ENCODE peak calls at places on chromosomes 7 and 10, in six cellular contexts. M is Daoy, N is small intestine, R is head of caudate nucleus, B is GM12865, K is AG09309. E is an unnamed sample.

GRCh38 chr10:59499460-59499859 is 137.1 kb upstream of the FAM13C start:
- DNase-seq in R (no peak), M (no peak), B (no peak), K (no peak), N (no peak), E (no peak)

GRCh38 chr7:158741294-158741666 is 36.7 kb upstream of the NCAPG2 start:
- DNase-seq in B (no peak), N (no peak), M (no peak), K (no peak), R (no peak), E (no peak)

GRCh38 chr7:33108931-33109757 is at the start of gene RP9:
- DNase-seq in M (peak), R (peak), N (peak), K (no peak), B (peak), E (no peak)

GRCh38 chr7:121604627-121605296 is 208.7 kb upstream of the FAM3C start:
- DNase-seq in B (no peak), M (peak), K (no peak), N (peak), R (no peak), E (no peak)

GRCh38 chr7:41977165-41977651 is 259.8 kb downstream of the GLI3 start:
- DNase-seq in K (no peak), M (peak), R (no peak), B (peak), N (no peak), E (no peak)

GRCh38 chr10:17143055-17143690 is 13.6 kb upstream of the CUBN start:
- DNase-seq in K (peak), M (no peak), R (no peak), B (no peak), N (no peak), E (no peak)

GRCh38 chr7:105352018-105352612 is 36.6 kb downstream of the SRPK2 start:
- DNase-seq in K (peak), M (peak), N (peak), R (peak), B (peak), E (no peak)

GRCh38 chr10:121296856-121297255 is 301.4 kb downstream of the FGFR2 start:
- DNase-seq in K (no peak), M (no peak), R (no peak), N (no peak), B (no peak), E (no peak)

GRCh38 chr10:110529596-110530011 is 31.9 kb downstream of the DUSP5 start:
- DNase-seq in B (peak), N (no peak), M (peak), R (no peak), K (no peak), E (no peak)

GRCh38 chr10:20962165-20962564 is 65.1 kb upstream of the NEBL start:
- DNase-seq in R (no peak), N (no peak), K (no peak), M (no peak), B (no peak), E (no peak)

GRCh38 chr7:78587443-78588044 is 789.0 kb downstream of the PHTF2 start:
- DNase-seq in R (no peak), B (peak), N (no peak), K (no peak), M (no peak), E (no peak)

GRCh38 chr10:36224431-36224985 is 582.4 kb upstream of the FZD8 start:
- DNase-seq in N (no peak), B (no peak), K (no peak), R (no peak), M (peak), E (no peak)

GRCh38 chr10:33460461-33461294 is 126.2 kb upstream of the NRP1 start:
- DNase-seq in M (peak), N (no peak), B (no peak), R (no peak), K (no peak), E (peak)

GRCh38 chr10:42979181-42979580 is 97.7 kb upstream of the RET start:
- DNase-seq in N (no peak), R (no peak), K (no peak), M (no peak), B (no peak), E (no peak)

GRCh38 chr10:102815790-102816549 is 21.2 kb downstream of the CYP17A1 start:
- DNase-seq in B (no peak), N (no peak), R (no peak), K (peak), M (peak), E (peak)

GRCh38 chr7:6579446-6579845 is 2.2 kb downstream of the ZDHHC4 start:
- DNase-seq in R (no peak), B (peak), K (no peak), N (no peak), M (no peak), E (no peak)

GRCh38 chr10:17474595-17474994 is 20.2 kb upstream of the ST8SIA6 start:
- DNase-seq in K (no peak), M (peak), N (no peak), B (no peak), R (no peak), E (no peak)

GRCh38 chr7:155166673-155167370 is 96.7 kb downstream of the HTR5A start:
- DNase-seq in N (no peak), B (peak), M (peak), K (peak), R (no peak), E (no peak)

GRCh38 chr10:14601872-14602725 is 172.6 kb downstream of the FAM107B start:
- DNase-seq in M (peak), K (no peak), B (peak), N (peak), R (no peak), E (no peak)

E was measured in thoracic aorta.